ENCODE peak calls at places on chromosomes 2 and 18, in eight cellular contexts. I is mammary epithelial cell, D is ovary, H is suprapubic skin, R is testis, C is PC-3, B is coronary artery, X is HL-60. A is an unnamed sample.

GRCh38 chr2:100293341-100294161 is 28.8 kb downstream of the LONRF2 start:
- DNase-seq in I (no peak), D (no peak), H (no peak), R (no peak), C (peak), B (no peak), X (no peak), A (no peak)

GRCh38 chr18:31603335-31603734 is 11.7 kb downstream of the TTR start:
- DNase-seq in I (peak), D (no peak), H (no peak), R (no peak), C (no peak), B (no peak), X (no peak), A (no peak)

GRCh38 chr2:101023327-101024107 is 21.4 kb downstream of the RPL31 start:
- DNase-seq in I (no peak), D (no peak), H (no peak), R (no peak), C (no peak), B (no peak), X (no peak), A (no peak)

GRCh38 chr18:7133181-7133580 is 15.6 kb upstream of the LAMA1 start:
- DNase-seq in I (no peak), D (no peak), H (no peak), R (no peak), C (no peak), B (no peak), X (no peak), A (no peak)

GRCh38 chr2:220648628-220649027 is 923.5 kb downstream of the EPHA4 start:
- DNase-seq in I (no peak), D (no peak), H (no peak), R (no peak), C (peak), B (no peak), X (no peak), A (no peak)

GRCh38 chr2:173184031-173185004 is 108.7 kb downstream of the MAP3K20 start:
- DNase-seq in I (peak), D (no peak), H (no peak), R (no peak), C (peak), B (peak), X (no peak), A (no peak)

GRCh38 chr2:12057436-12058166 is 311.2 kb downstream of the LPIN1 start:
- DNase-seq in I (no peak), D (no peak), H (no peak), R (no peak), C (no peak), B (no peak), X (peak), A (no peak)

GRCh38 chr2:177239934-177240600 is 24.5 kb downstream of the NFE2L2 start:
- DNase-seq in I (peak), D (no peak), H (no peak), R (peak), C (peak), B (no peak), X (peak), A (no peak)

GRCh38 chr18:27094621-27095020 is 90.5 kb downstream of the CHST9 start:
- DNase-seq in I (peak), D (no peak), H (no peak), R (no peak), C (no peak), B (no peak), X (no peak), A (no peak)

GRCh38 chr2:44767691-44768090 is 173.8 kb upstream of the SIX3 start:
- DNase-seq in I (no peak), D (no peak), H (no peak), R (no peak), C (no peak), B (no peak), X (no peak), A (no peak)

GRCh38 chr2:214376631-214377624 is 33.9 kb upstream of the VWC2L start:
- DNase-seq in I (peak), D (no peak), H (no peak), R (no peak), C (peak), B (no peak), X (no peak), A (no peak)

GRCh38 chr2:57497489-57498096 is 549.0 kb upstream of the VRK2 start:
- DNase-seq in I (peak), D (peak), H (no peak), R (peak), C (peak), B (no peak), X (no peak), A (no peak)

GRCh38 chr2:225122582-225123486 is 80.6 kb upstream of the DOCK10 start:
- DNase-seq in I (no peak), D (no peak), H (no peak), R (peak), C (peak), B (no peak), X (no peak), A (no peak)

GRCh38 chr2:170930132-170931109 is 1.4 kb downstream of the GORASP2 start:
- DNase-seq in I (peak), D (no peak), H (no peak), R (peak), C (peak), B (no peak), X (no peak), A (peak)
- TF ChIP-seq CTCF in I (no peak), D (no peak), H (no peak), R (no peak), C (no peak), B (no peak), X (no peak), A (no peak)

DNA sequence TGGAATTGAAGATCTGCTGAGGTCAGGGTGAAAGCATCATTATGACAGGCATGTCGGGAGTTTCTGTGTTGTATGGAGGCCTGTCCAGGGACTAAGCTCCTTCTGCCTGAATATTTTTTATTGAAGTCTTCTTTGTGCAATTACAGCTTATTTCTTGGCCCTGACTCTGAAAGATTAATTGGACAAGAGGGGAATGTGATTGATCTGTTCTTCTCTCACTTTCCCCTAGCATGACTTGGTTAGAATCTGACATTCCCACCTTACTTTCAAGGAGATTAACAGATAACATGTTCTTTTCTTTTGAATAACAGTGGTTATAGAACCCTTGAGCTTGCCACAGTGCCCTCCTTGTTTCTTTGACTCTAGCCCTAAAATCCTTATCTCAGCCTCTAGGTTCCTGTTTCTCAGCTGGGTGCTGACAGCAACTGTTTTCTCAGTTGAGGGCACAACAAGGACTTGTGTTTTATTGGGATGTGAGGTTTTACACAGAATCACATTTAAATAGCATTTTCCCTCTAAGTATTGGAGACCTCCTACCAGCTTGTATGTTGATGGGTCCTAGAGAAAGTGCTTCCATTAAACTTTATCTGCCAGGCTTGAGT is 12.3 kb downstream of the TTLL4 start:
- DNase-seq in I (no peak), D (no peak), H (no peak), R (no peak), C (no peak), B (no peak), X (no peak), A (no peak)
- H3K27ac ChIP-seq in I (no peak), D (no peak), H (no peak), R (no peak), C (no peak), B (no peak), X (peak), A (no peak)

GRCh38 chr2:113058998-113059960 is at the start of gene IL36RN:
- DNase-seq in I (no peak), D (no peak), H (no peak), R (no peak), C (no peak), B (no peak), X (no peak), A (no peak)

GRCh38 chr2:113058411-113058994 is 495 bp upstream of the IL36RN start:
- DNase-seq in I (peak), D (no peak), H (no peak), R (no peak), C (peak), B (no peak), X (no peak), A (no peak)

GRCh38 chr2:113056501-113056900 is 2.5 kb upstream of the IL36RN start:
- DNase-seq in I (no peak), D (no peak), H (no peak), R (no peak), C (no peak), B (no peak), X (no peak), A (no peak)

GRCh38 chr2:113060396-113060795 is 1.4 kb downstream of the IL36RN start:
- DNase-seq in I (peak), D (no peak), H (no peak), R (no peak), C (no peak), B (no peak), X (no peak), A (no peak)

DNA sequence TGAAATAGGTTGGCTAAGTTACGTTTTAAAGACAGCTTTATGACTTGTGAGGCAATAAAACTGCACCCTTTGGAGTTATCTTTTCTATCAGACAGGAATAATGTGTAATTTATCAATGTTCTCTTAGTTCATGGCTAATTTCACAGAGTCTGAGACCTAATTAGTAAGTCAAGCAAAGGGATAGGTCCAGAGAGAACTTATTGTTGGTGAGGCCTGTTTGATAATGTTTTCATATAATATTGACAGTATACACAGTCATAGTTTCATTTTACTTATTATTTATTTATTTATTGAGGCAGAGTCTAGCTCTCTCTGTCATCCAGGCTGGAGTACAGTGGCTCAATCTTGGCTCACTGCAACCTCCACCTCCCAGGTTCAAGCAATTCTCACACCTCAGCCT is 1.9 kb upstream of the IL36RN start:
- DNase-seq in I (no peak), D (no peak), H (no peak), R (no peak), C (no peak), B (no peak), X (no peak), A (no peak)
- TF ChIP-seq CTCF in I (no peak), D (no peak), H (no peak), R (no peak), C (no peak), B (no peak), X (no peak), A (no peak)

GRCh38 chr2:120736202-120736954 is 710 bp downstream of the GLI2 start:
- DNase-seq in I (peak), D (peak), H (peak), R (peak), C (no peak), B (peak), X (no peak), A (no peak)

GRCh38 chr2:120736955-120737801 is 1.5 kb downstream of the GLI2 start:
- DNase-seq in I (peak), D (peak), H (no peak), R (peak), C (peak), B (peak), X (no peak), A (no peak)

GRCh38 chr2:120733238-120733942 is 2.3 kb upstream of the GLI2 start:
- DNase-seq in I (no peak), D (peak), H (peak), R (peak), C (no peak), B (peak), X (no peak), A (no peak)

GRCh38 chr2:120735750-120736170 is at the start of gene GLI2:
- DNase-seq in I (peak), D (peak), H (peak), R (peak), C (peak), B (peak), X (peak), A (no peak)

GRCh38 chr2:120734930-120735611 is 597 bp upstream of the GLI2 start:
- DNase-seq in I (no peak), D (peak), H (peak), R (peak), C (no peak), B (peak), X (no peak), A (no peak)
- H3K27ac ChIP-seq in I (no peak), D (peak), H (peak), R (peak), C (no peak), B (peak), X (no peak), A (no peak)

GRCh38 chr2:98191880-98192279 is 104.9 kb downstream of the VWA3B start:
- DNase-seq in I (no peak), D (no peak), H (no peak), R (no peak), C (no peak), B (no peak), X (no peak), A (no peak)

GRCh38 chr2:98187194-98187593 is 100.2 kb downstream of the VWA3B start:
- DNase-seq in I (no peak), D (no peak), H (no peak), R (no peak), C (no peak), B (no peak), X (no peak), A (no peak)

GRCh38 chr2:98185801-98186200 is 98.8 kb downstream of the VWA3B start:
- DNase-seq in I (no peak), D (no peak), H (no peak), R (no peak), C (no peak), B (no peak), X (no peak), A (no peak)

DNA sequence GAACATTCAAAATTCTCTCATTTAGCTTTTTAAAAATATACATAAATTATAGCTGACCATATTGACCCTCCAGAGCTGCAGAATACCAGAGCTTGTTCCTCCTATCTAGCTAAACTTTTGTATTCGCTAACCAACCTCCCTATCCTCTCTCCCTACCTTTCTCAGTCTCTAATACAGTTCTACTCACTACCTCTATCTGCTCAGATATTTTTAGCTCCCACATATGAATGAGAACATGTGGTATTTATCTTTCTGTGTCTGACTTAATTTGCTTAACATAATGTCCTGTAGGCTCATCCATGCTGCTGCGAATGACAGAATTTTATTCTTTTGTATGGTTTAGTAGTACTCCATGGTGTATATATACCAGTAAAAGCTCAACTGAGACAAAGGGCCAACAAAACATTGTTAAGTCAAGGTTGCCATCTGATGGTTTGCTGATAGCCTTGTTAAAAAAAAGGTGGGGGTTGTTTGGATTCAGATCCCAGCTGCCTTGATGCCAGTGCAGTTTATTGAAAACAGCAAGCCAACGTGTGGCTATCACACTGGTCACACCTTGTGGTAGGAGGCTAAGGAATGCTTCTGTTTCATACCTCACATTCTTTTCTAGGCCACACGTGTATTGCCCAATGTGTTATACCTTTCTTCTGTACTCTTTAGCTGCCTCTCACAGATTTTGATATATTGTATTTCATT is 101.5 kb downstream of the VWA3B start:
- DNase-seq in I (peak), D (no peak), H (no peak), R (no peak), C (peak), B (no peak), X (no peak), A (no peak)
- TF ChIP-seq CTCF in I (peak), D (no peak), H (no peak), R (no peak), C (peak), B (no peak), X (no peak), A (no peak)

A was measured in CD4-positive, alpha-beta T cell.